ENCODE peak calls at places on chromosome 15, in five cellular contexts. K, D, W, H and V are unnamed samples.

GRCh38 chr15:66108483-66109270 is 144.9 kb downstream of the MEGF11 start:
- DNase-seq in K (no peak), W (no peak), H (no peak), D (no peak), V (no peak)

GRCh38 chr15:58696740-58697139 is 52.8 kb downstream of the ADAM10 start:
- DNase-seq in W (no peak), K (no peak), H (no peak), D (no peak), V (no peak)

GRCh38 chr15:69593981-69594966 is 141.7 kb downstream of the RPLP1 start:
- DNase-seq in K (peak), H (no peak), W (no peak), D (peak), V (peak)

GRCh38 chr15:85407421-85408269 is 27.2 kb downstream of the AKAP13 start:
- DNase-seq in D (no peak), K (peak), H (peak), W (peak), V (no peak)

GRCh38 chr15:80694624-80695098 is 449 bp upstream of the ABHD17C start:
- DNase-seq in H (no peak), K (peak), D (peak), W (no peak), V (peak)

GRCh38 chr15:48966595-48967301 is 3.0 kb upstream of the SHC4 start:
- DNase-seq in D (no peak), K (peak), W (peak), H (peak), V (no peak)

GRCh38 chr15:83268147-83268546 is 16.3 kb downstream of the BNC1 start:
- DNase-seq in H (no peak), D (no peak), K (no peak), W (no peak), V (no peak)

GRCh38 chr15:47331796-47332480 is 385.4 kb upstream of the SEMA6D start:
- DNase-seq in H (no peak), W (peak), K (no peak), D (peak), V (peak)

GRCh38 chr15:59398220-59398619 is 25.5 kb upstream of the MYO1E start:
- DNase-seq in W (no peak), H (no peak), D (no peak), K (no peak), V (no peak)

GRCh38 chr15:37137221-37137620 is 36.9 kb upstream of the MEIS2 start:
- DNase-seq in W (no peak), K (no peak), H (no peak), D (no peak), V (no peak)

GRCh38 chr15:72339777-72340177 is 19.8 kb upstream of the CELF6 start:
- DNase-seq in D (peak), W (peak), K (no peak), H (peak), V (peak)

GRCh38 chr15:78750566-78750965 is 60.7 kb downstream of the ADAMTS7 start:
- DNase-seq in H (no peak), D (no peak), K (peak), W (no peak), V (no peak)

GRCh38 chr15:62834686-62835279 is 207.8 kb upstream of the TPM1 start:
- DNase-seq in D (no peak), W (no peak), H (no peak), K (no peak), V (no peak)

GRCh38 chr15:69325456-69325971 is 26.8 kb downstream of the PAQR5 start:
- DNase-seq in W (no peak), K (no peak), H (no peak), D (no peak), V (no peak)

GRCh38 chr15:29208352-29208751 is 61.3 kb downstream of the NSMCE3 start:
- DNase-seq in W (peak), D (peak), H (no peak), K (no peak), V (peak)

GRCh38 chr15:85501574-85501973 is 121.2 kb downstream of the AKAP13 start:
- DNase-seq in D (no peak), K (no peak), W (no peak), H (no peak), V (no peak)

GRCh38 chr15:33852570-33852969 is 115.7 kb upstream of the CHRM5 start:
- DNase-seq in W (peak), H (peak), K (no peak), D (no peak), V (peak)

GRCh38 chr15:90387534-90388461 is at the start of gene IQGAP1:
- DNase-seq in D (peak), H (peak), K (peak), W (peak), V (peak)

GRCh38 chr15:40310001-40310959 is 2.5 kb upstream of the PLCB2 start:
- DNase-seq in H (peak), W (no peak), D (peak), K (peak), V (peak)

GRCh38 chr15:74172751-74173544 is 562 bp upstream of the ISLR start:
- DNase-seq in K (no peak), D (no peak), W (no peak), H (peak), V (peak)

GRCh38 chr15:88894819-88895767 is at the start of gene HAPLN3:
- DNase-seq in K (peak), H (peak), D (no peak), W (no peak), V (no peak)

GRCh38 chr15:78993931-78994530 is 49.2 kb upstream of the CTSH start:
- DNase-seq in K (no peak), W (no peak), H (no peak), D (peak), V (no peak)

GRCh38 chr15:51536965-51537574 is 85.5 kb downstream of the DMXL2 start:
- DNase-seq in K (no peak), W (peak), H (peak), D (no peak), V (peak)

GRCh38 chr15:86772369-86773059 is 692.8 kb downstream of the AGBL1 start:
- DNase-seq in D (no peak), K (no peak), H (no peak), W (no peak), V (no peak)

GRCh38 chr15:78878356-78878755 is 5.7 kb downstream of the MORF4L1 start:
- DNase-seq in W (no peak), H (no peak), D (no peak), K (no peak), V (no peak)